ENCODE peak calls at places on chromosomes 16 and 17, in nine cellular contexts. N is mesendoderm; T is CD8-positive, alpha-beta memory T cell; U is NT2/D1; G is A549; R is OCI-LY7; V is tibial artery; Q is PC-3; K is right lobe of liver. J is an unnamed sample.

GRCh38 chr16:17775061-17775460 is 304.3 kb upstream of the XYLT1 start:
- DNase-seq in N (no peak), T (no peak), U (no peak), G (no peak), R (no peak), V (no peak), Q (no peak), K (no peak), J (no peak)

GRCh38 chr16:86007524-86007923 is 108.6 kb downstream of the IRF8 start:
- DNase-seq in N (no peak), T (no peak), U (no peak), G (no peak), R (no peak), V (no peak), Q (no peak), K (no peak), J (no peak)

GRCh38 chr16:72945611-72946010 is 102.3 kb downstream of the ZFHX3 start:
- DNase-seq in N (no peak), T (no peak), U (no peak), G (no peak), R (no peak), V (peak; percentile 61), Q (no peak), K (peak; percentile 14), J (no peak)

GRCh38 chr17:6870841-6871240 is 39.3 kb upstream of the TEKT1 start:
- DNase-seq in N (no peak), T (no peak), U (no peak), G (peak; percentile 29), R (no peak), V (no peak), Q (no peak), K (no peak), J (no peak)

GRCh38 chr16:71883849-71884638 is at the start of gene ZNF821:
- DNase-seq in N (peak; percentile 96), T (peak; percentile 74), U (peak; percentile 77), G (peak; percentile 78), R (peak; percentile 91), V (peak; percentile 83), Q (peak; percentile 70), K (peak; percentile 82), J (peak; percentile 54)

GRCh38 chr16:79673635-79674034 is 73.1 kb upstream of the MAF start:
- DNase-seq in N (no peak), T (no peak), U (no peak), G (no peak), R (no peak), V (no peak), Q (no peak), K (no peak), J (no peak)

GRCh38 chr16:86031141-86031678 is 132.2 kb downstream of the IRF8 start:
- DNase-seq in N (no peak), T (no peak), U (no peak), G (no peak), R (no peak), V (peak; percentile 28), Q (no peak), K (no peak), J (no peak)

GRCh38 chr17:27038676-27039075 is 255.2 kb upstream of the WSB1 start:
- DNase-seq in N (peak; percentile 2), T (no peak), U (peak; percentile 23), G (peak; percentile 31), R (peak; percentile 69), V (no peak), Q (peak; percentile 14), K (no peak), J (no peak)

GRCh38 chr16:23392223-23392600 is 60.8 kb downstream of the COG7 start:
- DNase-seq in N (no peak), T (no peak), U (no peak), G (no peak), R (no peak), V (no peak), Q (no peak), K (no peak), J (no peak)

GRCh38 chr17:32697728-32698625 is 178.9 kb downstream of the MYO1D start:
- DNase-seq in N (no peak), T (no peak), U (no peak), G (no peak), R (no peak), V (no peak), Q (peak; percentile 59), K (no peak), J (peak; percentile 67)

GRCh38 chr17:57369509-57369945 is 113.2 kb downstream of the MSI2 start:
- DNase-seq in N (no peak), T (no peak), U (no peak), G (no peak), R (no peak), V (no peak), Q (peak; percentile 35), K (no peak), J (peak; percentile 23)

GRCh38 chr16:16864536-16864935 is 485.6 kb downstream of the NPIPA7 start:
- DNase-seq in N (no peak), T (no peak), U (no peak), G (no peak), R (no peak), V (no peak), Q (no peak), K (no peak), J (no peak)

DNA sequence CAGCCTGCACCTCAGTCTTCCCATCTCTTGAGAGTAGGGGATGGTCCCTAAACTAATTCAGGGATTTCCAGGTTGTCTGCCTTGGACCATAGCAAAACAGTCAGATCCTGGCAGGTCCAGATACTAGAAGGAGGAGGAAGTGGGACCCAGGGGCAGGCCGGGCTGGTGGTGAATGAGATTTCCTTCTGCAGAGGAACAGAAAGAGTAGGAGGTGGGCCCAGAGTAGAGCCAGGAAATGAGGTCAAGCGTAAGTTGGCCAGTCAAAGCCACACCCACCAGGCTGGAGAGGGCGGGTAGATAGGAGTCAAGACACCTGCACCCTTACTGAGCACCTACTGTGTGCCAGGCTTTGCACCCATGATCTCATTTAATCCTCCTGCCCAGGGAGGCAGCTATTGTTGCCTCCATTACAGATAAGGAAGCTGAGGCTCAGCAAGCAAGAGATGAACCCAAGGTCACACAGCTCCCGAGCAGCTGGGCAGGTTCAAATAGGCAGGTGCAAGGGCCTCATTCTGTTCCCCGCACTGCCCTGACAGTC is 2.6 kb downstream of the CDH5 start:
- DNase-seq in N (no peak), T (no peak), U (no peak), G (no peak), R (peak; percentile 14), V (no peak), Q (no peak), K (no peak), J (no peak)
- H3K4me1 ChIP-seq in N (peaks cover 4% of the 10 kb centered on the region), T (no peaks in the 10 kb centered on the region), U (peaks cover 33% of the 10 kb centered on the region), G (peaks cover 17% of the 10 kb centered on the region), R (no peaks in the 10 kb centered on the region), V (peaks cover 31% of the 10 kb centered on the region), Q (peaks cover 15% of the 10 kb centered on the region), K (no peaks in the 10 kb centered on the region), J (peaks cover 3% of the 10 kb centered on the region)

GRCh38 chr16:14493791-14494190 is 136.3 kb downstream of the PARN start:
- DNase-seq in N (no peak), T (no peak), U (no peak), G (no peak), R (no peak), V (no peak), Q (no peak), K (no peak), J (no peak)

GRCh38 chr16:14494396-14494795 is 135.7 kb downstream of the PARN start:
- DNase-seq in N (no peak), T (no peak), U (no peak), G (peak; percentile 37), R (no peak), V (no peak), Q (no peak), K (no peak), J (no peak)

GRCh38 chr16:14492614-14493013 is 137.4 kb downstream of the PARN start:
- DNase-seq in N (no peak), T (no peak), U (no peak), G (no peak), R (no peak), V (no peak), Q (no peak), K (no peak), J (no peak)

GRCh38 chr16:14490281-14490680 is 139.8 kb downstream of the PARN start:
- DNase-seq in N (no peak), T (no peak), U (no peak), G (no peak), R (no peak), V (no peak), Q (no peak), K (peak; percentile 61), J (no peak)

GRCh38 chr16:14491831-14492529 is 138.1 kb downstream of the PARN start:
- DNase-seq in N (no peak), T (no peak), U (no peak), G (no peak), R (no peak), V (no peak), Q (no peak), K (no peak), J (no peak)
- H3K4me1 ChIP-seq in N (peaks cover 8% of the 10 kb centered on the region), T (peaks cover 12% of the 10 kb centered on the region), U (peaks cover 8% of the 10 kb centered on the region), G (peaks cover 75% of the 10 kb centered on the region), R (peaks cover 9% of the 10 kb centered on the region), V (peaks cover 6% of the 10 kb centered on the region), Q (peaks cover 10% of the 10 kb centered on the region), K (no peaks in the 10 kb centered on the region), J (peaks cover 8% of the 10 kb centered on the region)

GRCh38 chr16:65287307-65287706 is 165.4 kb upstream of the CDH11 start:
- DNase-seq in N (peak; percentile 82), T (no peak), U (no peak), G (no peak), R (no peak), V (no peak), Q (no peak), K (no peak), J (no peak)

GRCh38 chr16:65281636-65282035 is 159.8 kb upstream of the CDH11 start:
- DNase-seq in N (peak; percentile 86), T (no peak), U (no peak), G (no peak), R (no peak), V (no peak), Q (no peak), K (no peak), J (no peak)

GRCh38 chr16:65283238-65283651 is 161.4 kb upstream of the CDH11 start:
- DNase-seq in N (peak; percentile 95), T (no peak), U (no peak), G (no peak), R (no peak), V (no peak), Q (no peak), K (no peak), J (no peak)

GRCh38 chr16:65285128-65286120 is 163.6 kb upstream of the CDH11 start:
- DNase-seq in N (no peak), T (no peak), U (no peak), G (no peak), R (no peak), V (no peak), Q (peak; percentile 45), K (no peak), J (no peak)

GRCh38 chr16:65284583-65284982 is 162.7 kb upstream of the CDH11 start:
- DNase-seq in N (no peak), T (no peak), U (no peak), G (no peak), R (no peak), V (no peak), Q (peak; percentile 2), K (no peak), J (no peak)
- H3K4me1 ChIP-seq in N (peaks cover 25% of the 10 kb centered on the region), T (no peaks in the 10 kb centered on the region), U (peaks cover 5% of the 10 kb centered on the region), G (no peaks in the 10 kb centered on the region), R (no peaks in the 10 kb centered on the region), V (no peaks in the 10 kb centered on the region), Q (peaks cover 27% of the 10 kb centered on the region), K (no peaks in the 10 kb centered on the region), J (no peaks in the 10 kb centered on the region)

DNA sequence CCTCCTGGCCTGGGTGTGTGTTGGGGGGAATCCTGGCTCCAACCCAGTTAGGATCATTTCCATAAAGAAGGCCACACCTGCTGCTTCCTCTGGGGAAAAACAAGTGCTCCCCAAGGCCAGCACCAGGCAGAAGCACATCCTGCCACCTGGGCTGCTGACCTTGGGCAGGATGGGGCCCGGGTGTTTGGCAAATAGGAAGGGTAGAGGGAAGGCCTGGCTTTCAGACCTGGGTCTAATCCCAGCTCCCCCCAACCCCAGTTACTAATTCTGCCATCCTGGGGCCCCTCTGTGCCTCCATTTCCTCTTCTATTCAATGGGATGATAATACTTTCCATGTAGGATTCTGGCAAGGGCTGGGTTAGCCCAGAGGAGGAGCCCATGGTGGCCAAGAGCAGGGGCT is 3.0 kb upstream of the NLRC5 start:
- DNase-seq in N (no peak), T (no peak), U (no peak), G (no peak), R (peak; percentile 77), V (no peak), Q (no peak), K (no peak), J (no peak)
- H3K4me1 ChIP-seq in N (no peaks in the 10 kb centered on the region), T (peaks cover 64% of the 10 kb centered on the region), U (peaks cover 7% of the 10 kb centered on the region), G (peaks cover 33% of the 10 kb centered on the region), R (peaks cover 81% of the 10 kb centered on the region), V (peaks cover 59% of the 10 kb centered on the region), Q (peaks cover 13% of the 10 kb centered on the region), K (no peaks in the 10 kb centered on the region), J (peaks cover 27% of the 10 kb centered on the region)

J was measured in mammary epithelial cell.